ENCODE peak calls at places on chromosomes 6 and 20, in six cellular contexts. One of them, this sample, is unnamed.
A peak's percentile ranks its signal among the peaks of the same experiment; 100 is the strongest.

GRCh38 chr6:136752554-136752953 is 39.7 kb downstream of the MAP3K5 start:
- DNase-seq in adrenal gland: no peak
- DNase-seq in aorta: no peak
- DNase-seq in left lung: no peak
- DNase-seq in breast epithelium: no peak
- DNase-seq in esophagus squamous epithelium: no peak
- DNase-seq in this sample: no peak

GRCh38 chr6:33314943-33315752 is 1.3 kb upstream of the TAPBP start:
- DNase-seq in esophagus squamous epithelium: no peak
- DNase-seq in adrenal gland: peak; percentile 67
- DNase-seq in breast epithelium: peak; percentile 57
- DNase-seq in aorta: peak; percentile 67
- DNase-seq in left lung: peak; percentile 72
- DNase-seq in this sample: peak; percentile 78

GRCh38 chr20:3378138-3378537 is 29.3 kb downstream of the DNAAF9 start:
- DNase-seq in aorta: no peak
- DNase-seq in esophagus squamous epithelium: no peak
- DNase-seq in breast epithelium: no peak
- DNase-seq in left lung: no peak
- DNase-seq in adrenal gland: no peak
- DNase-seq in this sample: no peak

GRCh38 chr6:105459049-105459448 is 56.2 kb upstream of the PREP start:
- DNase-seq in esophagus squamous epithelium: no peak
- DNase-seq in aorta: no peak
- DNase-seq in breast epithelium: no peak
- DNase-seq in left lung: no peak
- DNase-seq in adrenal gland: no peak
- DNase-seq in this sample: no peak

GRCh38 chr6:5202941-5203340 is 57.8 kb downstream of the LYRM4 start:
- DNase-seq in left lung: no peak
- DNase-seq in esophagus squamous epithelium: no peak
- DNase-seq in adrenal gland: no peak
- DNase-seq in breast epithelium: no peak
- DNase-seq in aorta: no peak
- DNase-seq in this sample: no peak

GRCh38 chr20:24131281-24131680 is 142.7 kb upstream of the GGTLC1 start:
- DNase-seq in adrenal gland: no peak
- DNase-seq in esophagus squamous epithelium: no peak
- DNase-seq in aorta: no peak
- DNase-seq in left lung: no peak
- DNase-seq in breast epithelium: no peak
- DNase-seq in this sample: no peak

GRCh38 chr6:158226655-158227512 is 58.7 kb downstream of the GTF2H5 start:
- DNase-seq in esophagus squamous epithelium: no peak
- DNase-seq in adrenal gland: no peak
- DNase-seq in left lung: no peak
- DNase-seq in aorta: no peak
- DNase-seq in breast epithelium: no peak
- DNase-seq in this sample: no peak

GRCh38 chr6:32954983-32955802 is 2.3 kb upstream of the HLA-DMA start:
- DNase-seq in left lung: no peak
- DNase-seq in esophagus squamous epithelium: no peak
- DNase-seq in aorta: no peak
- DNase-seq in adrenal gland: peak; percentile 11
- DNase-seq in breast epithelium: no peak
- DNase-seq in this sample: no peak

GRCh38 chr6:132322398-132322797 is 78.9 kb downstream of the MOXD1 start:
- DNase-seq in breast epithelium: no peak
- DNase-seq in adrenal gland: no peak
- DNase-seq in left lung: no peak
- DNase-seq in esophagus squamous epithelium: no peak
- DNase-seq in aorta: no peak
- DNase-seq in this sample: no peak

DNA sequence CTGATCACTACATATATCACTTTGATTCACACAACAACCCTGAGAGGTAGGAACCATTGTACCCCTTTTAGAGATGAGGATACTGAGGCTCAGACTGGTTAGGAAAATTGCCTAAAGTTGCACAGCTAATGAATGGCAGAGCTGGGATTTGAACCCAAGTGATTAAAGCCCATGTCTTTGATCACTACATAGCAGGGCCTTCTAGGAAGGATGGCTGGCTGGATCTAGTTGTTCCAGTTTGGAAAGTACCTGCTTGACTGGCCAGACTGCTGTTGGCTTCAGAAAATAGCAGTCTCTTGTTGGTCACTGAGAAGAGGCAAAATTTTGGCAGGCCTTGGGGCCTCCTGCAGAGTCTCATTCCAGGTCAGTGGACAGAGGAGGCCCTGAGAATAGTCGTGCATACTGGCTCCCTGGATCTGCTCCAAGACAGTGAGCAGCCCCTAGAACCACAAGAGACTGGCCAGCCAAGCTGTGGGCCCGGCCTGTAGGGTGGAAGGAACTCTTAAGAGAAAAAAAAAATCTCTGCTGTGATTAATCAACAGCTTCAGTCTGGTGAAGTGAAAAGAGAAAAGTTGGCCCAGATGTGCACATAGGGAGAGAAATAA is 17.5 kb downstream of the PPARD start:
- DNase-seq in esophagus squamous epithelium: no peak
- DNase-seq in left lung: no peak
- DNase-seq in aorta: peak; percentile 51
- DNase-seq in adrenal gland: peak; percentile 32
- DNase-seq in breast epithelium: no peak
- DNase-seq in this sample: no peak
- H3K4me3 ChIP-seq in esophagus squamous epithelium: no peak overlapping the region
- H3K4me3 ChIP-seq in left lung: no peak overlapping the region
- H3K4me3 ChIP-seq in aorta: no peak overlapping the region
- H3K4me3 ChIP-seq in adrenal gland: no peak overlapping the region
- H3K4me3 ChIP-seq in breast epithelium: no peak overlapping the region
- H3K4me3 ChIP-seq in this sample: no peak overlapping the region

DNA sequence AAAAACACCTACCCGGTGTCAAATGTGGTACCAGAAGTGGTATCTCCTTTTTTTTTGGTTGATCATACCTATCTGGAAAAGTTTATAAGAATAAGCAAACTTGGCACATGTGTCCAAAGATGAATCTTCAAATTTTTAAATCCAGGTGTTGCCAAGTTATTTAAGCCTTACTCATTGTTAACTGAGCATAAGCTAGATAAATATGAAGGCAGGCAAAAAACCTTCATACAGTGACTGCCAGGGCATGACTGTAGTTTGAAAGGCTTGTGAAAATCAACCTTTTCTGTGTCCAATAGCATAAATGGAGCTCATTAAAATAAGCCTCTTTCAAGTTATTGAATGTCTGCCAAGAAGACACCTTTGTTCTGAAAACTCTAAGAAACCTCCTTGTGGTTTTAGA is 699.2 kb downstream of the DOK5 start:
- DNase-seq in left lung: no peak
- DNase-seq in aorta: no peak
- DNase-seq in esophagus squamous epithelium: no peak
- DNase-seq in adrenal gland: no peak
- DNase-seq in breast epithelium: no peak
- DNase-seq in this sample: no peak
- H3K9me3 ChIP-seq in left lung: peaks cover 9% of the 10 kb centered on the region
- H3K9me3 ChIP-seq in aorta: no peaks in the 10 kb centered on the region
- H3K9me3 ChIP-seq in esophagus squamous epithelium: no peaks in the 10 kb centered on the region
- H3K9me3 ChIP-seq in adrenal gland: no peaks in the 10 kb centered on the region
- H3K9me3 ChIP-seq in breast epithelium: peaks cover under 1% of the 10 kb centered on the region
- H3K9me3 ChIP-seq in this sample: no peaks in the 10 kb centered on the region

GRCh38 chr6:166253277-166254229 is 54.6 kb downstream of the PRR18 start:
- DNase-seq in adrenal gland: no peak
- DNase-seq in aorta: peak; percentile 76
- DNase-seq in esophagus squamous epithelium: no peak
- DNase-seq in left lung: peak; percentile 51
- DNase-seq in breast epithelium: no peak
- DNase-seq in this sample: peak; percentile 86
- H3K4me3 ChIP-seq in adrenal gland: peak overlapping the region; percentile 51
- H3K4me3 ChIP-seq in aorta: no peak overlapping the region
- H3K4me3 ChIP-seq in esophagus squamous epithelium: peak overlapping the region; percentile 58
- H3K4me3 ChIP-seq in left lung: peak overlapping the region; percentile 45
- H3K4me3 ChIP-seq in breast epithelium: peak overlapping the region; percentile 61
- H3K4me3 ChIP-seq in this sample: peak overlapping the region; percentile 44

GRCh38 chr6:164273491-164273890 is 859.0 kb downstream of the QKI start:
- DNase-seq in left lung: no peak
- DNase-seq in adrenal gland: no peak
- DNase-seq in breast epithelium: no peak
- DNase-seq in aorta: no peak
- DNase-seq in esophagus squamous epithelium: no peak
- DNase-seq in this sample: no peak
- H3K9me3 ChIP-seq in left lung: no peaks in the 10 kb centered on the region
- H3K9me3 ChIP-seq in adrenal gland: no peaks in the 10 kb centered on the region
- H3K9me3 ChIP-seq in breast epithelium: peaks cover 9% of the 10 kb centered on the region
- H3K9me3 ChIP-seq in aorta: peaks cover 6% of the 10 kb centered on the region
- H3K9me3 ChIP-seq in esophagus squamous epithelium: no peaks in the 10 kb centered on the region
- H3K9me3 ChIP-seq in this sample: no peaks in the 10 kb centered on the region

GRCh38 chr6:100226811-100227210 is 232.8 kb upstream of the MCHR2 start:
- DNase-seq in left lung: no peak
- DNase-seq in aorta: no peak
- DNase-seq in esophagus squamous epithelium: no peak
- DNase-seq in adrenal gland: no peak
- DNase-seq in breast epithelium: no peak
- DNase-seq in this sample: no peak

GRCh38 chr6:100228437-100229424 is 234.7 kb upstream of the MCHR2 start:
- DNase-seq in adrenal gland: peak; percentile 60
- DNase-seq in breast epithelium: peak; percentile 43
- DNase-seq in left lung: peak; percentile 84
- DNase-seq in esophagus squamous epithelium: peak; percentile 2
- DNase-seq in aorta: peak; percentile 82
- DNase-seq in this sample: peak; percentile 89

GRCh38 chr6:100230976-100231316 is 233.8 kb downstream of the SIM1 start:
- DNase-seq in breast epithelium: no peak
- DNase-seq in adrenal gland: no peak
- DNase-seq in left lung: no peak
- DNase-seq in aorta: no peak
- DNase-seq in esophagus squamous epithelium: no peak
- DNase-seq in this sample: no peak

GRCh38 chr6:100230115-100230975 is 234.4 kb downstream of the SIM1 start:
- DNase-seq in left lung: no peak
- DNase-seq in aorta: no peak
- DNase-seq in breast epithelium: no peak
- DNase-seq in esophagus squamous epithelium: no peak
- DNase-seq in adrenal gland: no peak
- DNase-seq in this sample: no peak

GRCh38 chr6:100229512-100229911 is 235.2 kb downstream of the SIM1 start:
- DNase-seq in aorta: no peak
- DNase-seq in esophagus squamous epithelium: no peak
- DNase-seq in left lung: no peak
- DNase-seq in breast epithelium: no peak
- DNase-seq in adrenal gland: no peak
- DNase-seq in this sample: no peak
- H3K4me3 ChIP-seq in aorta: no peak overlapping the region
- H3K4me3 ChIP-seq in esophagus squamous epithelium: peak overlapping the region; percentile 69
- H3K4me3 ChIP-seq in left lung: peak overlapping the region; percentile 32
- H3K4me3 ChIP-seq in breast epithelium: peak overlapping the region; percentile 67
- H3K4me3 ChIP-seq in adrenal gland: peak overlapping the region; percentile 63
- H3K4me3 ChIP-seq in this sample: peak overlapping the region; percentile 50

DNA sequence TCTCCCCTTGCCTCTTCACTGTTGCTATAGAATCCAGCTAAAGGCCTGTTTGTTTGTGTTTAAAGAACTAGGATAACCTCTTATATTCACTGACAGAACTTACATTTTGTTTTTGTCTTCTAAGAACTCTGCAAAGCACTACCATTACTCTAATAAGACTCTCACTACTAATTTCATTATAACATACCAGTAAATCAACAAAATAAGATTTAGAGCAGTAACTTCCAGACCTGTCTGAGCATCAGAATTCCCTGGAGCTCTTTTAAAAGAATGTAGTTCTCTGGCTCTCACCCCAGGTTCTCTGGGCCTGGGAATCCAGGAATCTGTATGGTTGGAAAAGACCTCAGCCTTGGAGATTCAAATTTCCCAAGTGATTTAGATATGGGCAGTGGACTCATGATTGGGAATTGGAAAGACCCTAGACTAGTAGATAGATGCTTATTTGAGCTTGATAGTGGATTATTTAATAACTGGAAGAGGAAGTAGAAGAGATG is 89.4 kb downstream of the JAG1 start:
- DNase-seq in left lung: no peak
- DNase-seq in adrenal gland: no peak
- DNase-seq in breast epithelium: no peak
- DNase-seq in esophagus squamous epithelium: no peak
- DNase-seq in aorta: no peak
- DNase-seq in this sample: no peak
- H3K9me3 ChIP-seq in left lung: no peaks in the 10 kb centered on the region
- H3K9me3 ChIP-seq in adrenal gland: no peaks in the 10 kb centered on the region
- H3K9me3 ChIP-seq in breast epithelium: no peaks in the 10 kb centered on the region
- H3K9me3 ChIP-seq in esophagus squamous epithelium: no peaks in the 10 kb centered on the region
- H3K9me3 ChIP-seq in aorta: no peaks in the 10 kb centered on the region
- H3K9me3 ChIP-seq in this sample: no peaks in the 10 kb centered on the region

GRCh38 chr20:56631318-56631989 is 2.3 kb downstream of the TFAP2C start:
- DNase-seq in esophagus squamous epithelium: no peak
- DNase-seq in aorta: no peak
- DNase-seq in adrenal gland: no peak
- DNase-seq in breast epithelium: no peak
- DNase-seq in left lung: no peak
- DNase-seq in this sample: no peak
- H3K4me3 ChIP-seq in esophagus squamous epithelium: peak overlapping the region; percentile 78
- H3K4me3 ChIP-seq in aorta: no peak overlapping the region
- H3K4me3 ChIP-seq in adrenal gland: no peak overlapping the region
- H3K4me3 ChIP-seq in breast epithelium: peak overlapping the region; percentile 81
- H3K4me3 ChIP-seq in left lung: no peak overlapping the region
- H3K4me3 ChIP-seq in this sample: no peak overlapping the region